ENCODE peak calls at places on chromosomes 1 and 21, in four cellular contexts. I, Y, K and S are unnamed samples.

GRCh38 chr1:67441183-67441582 is 11.0 kb upstream of the SERBP1 start:
- DNase-seq in K (peak; percentile 65), Y (no peak), I (peak; percentile 8), S (no peak)

GRCh38 chr1:42925132-42925769 is 33.4 kb downstream of the SLC2A1 start:
- DNase-seq in K (peak; percentile 56), I (no peak), Y (no peak), S (no peak)

GRCh38 chr1:226642421-226642820 is 93.9 kb downstream of the STUM start:
- DNase-seq in I (no peak), K (no peak), Y (no peak), S (no peak)

GRCh38 chr1:96688737-96689136 is 32.8 kb upstream of the PTBP2 start:
- DNase-seq in I (no peak), Y (no peak), K (no peak), S (no peak)

GRCh38 chr1:93519196-93519825 is 71.4 kb downstream of the FNBP1L start:
- DNase-seq in K (no peak), Y (no peak), I (no peak), S (peak; percentile 13)

GRCh38 chr21:45454081-45454923 is 49.3 kb downstream of the COL18A1 start:
- DNase-seq in I (no peak), Y (no peak), K (no peak), S (no peak)

GRCh38 chr1:162560303-162561036 is 1.1 kb upstream of the UAP1 start:
- DNase-seq in K (peak; percentile 42), Y (no peak), I (no peak), S (no peak)

GRCh38 chr1:61318319-61319125 is 236.2 kb downstream of the NFIA start:
- DNase-seq in I (no peak), K (no peak), Y (no peak), S (no peak)

GRCh38 chr1:89907669-89908293 is 86.9 kb downstream of the LRRC8D start:
- DNase-seq in K (peak; percentile 10), Y (no peak), I (no peak), S (peak; percentile 64)

GRCh38 chr1:78095618-78096416 is 50.1 kb downstream of the GIPC2 start:
- DNase-seq in Y (no peak), K (no peak), I (no peak), S (peak; percentile 65)

GRCh38 chr1:156641761-156642264 is at the start of gene BCAN:
- DNase-seq in Y (no peak), I (no peak), K (peak; percentile 30), S (no peak)

GRCh38 chr1:35619237-35620121 is 21.8 kb downstream of the PSMB2 start:
- DNase-seq in I (no peak), Y (no peak), K (no peak), S (no peak)

GRCh38 chr1:109838838-109839240 is 71.8 kb upstream of the CSF1 start:
- DNase-seq in Y (no peak), I (no peak), K (no peak), S (no peak)

GRCh38 chr1:186882372-186883134 is 53.8 kb downstream of the PLA2G4A start:
- DNase-seq in K (no peak), Y (no peak), I (no peak), S (no peak)

GRCh38 chr1:100449477-100449876 is 88.5 kb upstream of the GPR88 start:
- DNase-seq in I (no peak), K (no peak), Y (no peak), S (no peak)

GRCh38 chr1:224734261-224734935 is 118.3 kb downstream of the CNIH3 start:
- DNase-seq in I (no peak), K (no peak), Y (no peak), S (no peak)

GRCh38 chr1:9239622-9240401 is 5.2 kb downstream of the H6PD start:
- DNase-seq in K (no peak), Y (no peak), I (no peak), S (no peak)

GRCh38 chr1:155942578-155943141 is 1.2 kb downstream of the RXFP4 start:
- DNase-seq in K (no peak), I (no peak), Y (no peak), S (no peak)

GRCh38 chr1:36560621-36561364 is 78.1 kb upstream of the CSF3R start:
- DNase-seq in I (no peak), Y (no peak), K (no peak), S (no peak)

GRCh38 chr1:211642870-211643269 is 32.6 kb downstream of the NEK2 start:
- DNase-seq in I (no peak), K (no peak), Y (no peak), S (no peak)

GRCh38 chr1:111559736-111560279 is 56.4 kb upstream of the ADORA3 start:
- DNase-seq in I (no peak), Y (no peak), K (no peak), S (no peak)

GRCh38 chr1:208332774-208333126 is 88.6 kb upstream of the PLXNA2 start:
- DNase-seq in K (no peak), Y (no peak), I (no peak), S (no peak)

GRCh38 chr1:9557624-9558023 is 18.4 kb downstream of the SLC25A33 start:
- DNase-seq in I (no peak), Y (no peak), K (no peak), S (no peak)

GRCh38 chr1:65717815-65718454 is 74.8 kb upstream of the PDE4B start:
- DNase-seq in I (no peak), K (no peak), Y (no peak), S (no peak)

GRCh38 chr21:15823486-15824150 is 93.8 kb downstream of the USP25 start:
- DNase-seq in I (no peak), Y (no peak), K (no peak), S (no peak)